ENCODE peak calls at places on chromosomes 2 and 18, in five cellular contexts. R is heart left ventricle, Y is foreskin keratinocyte, X is K562, M is neuronal stem cell. K is an unnamed sample.

GRCh38 chr2:238505119-238505891 is 78.6 kb downstream of the ASB1 start:
- DNase-seq in R (no peak), Y (no peak), X (peak), M (no peak), K (no peak)

GRCh38 chr2:224569654-224570053 is 15.5 kb downstream of the CUL3 start:
- DNase-seq in R (no peak), Y (no peak), X (no peak), M (no peak), K (no peak)

GRCh38 chr2:182210669-182211068 is 216.2 kb downstream of the PDE1A start:
- DNase-seq in R (no peak), Y (no peak), X (no peak), M (no peak), K (no peak)

GRCh38 chr18:69686861-69687260 is 260.8 kb downstream of the CD226 start:
- DNase-seq in R (no peak), Y (no peak), X (no peak), M (no peak), K (no peak)

GRCh38 chr2:74843371-74844298 is 9.7 kb downstream of the HK2 start:
- DNase-seq in R (no peak), Y (no peak), X (no peak), M (no peak), K (no peak)

GRCh38 chr2:203718087-203718486 is 11.6 kb downstream of the CD28 start:
- DNase-seq in R (peak), Y (no peak), X (peak), M (no peak), K (no peak)

GRCh38 chr18:73782405-73782804 is 365.2 kb downstream of the FBXO15 start:
- DNase-seq in R (no peak), Y (no peak), X (no peak), M (no peak), K (no peak)

GRCh38 chr2:120439637-120440384 is 93.9 kb downstream of the INHBB start:
- DNase-seq in R (no peak), Y (no peak), X (no peak), M (no peak), K (no peak)

GRCh38 chr18:3104190-3105054 is 91.5 kb upstream of the LPIN2 start:
- DNase-seq in R (no peak), Y (peak), X (no peak), M (no peak), K (no peak)

GRCh38 chr2:197556456-197556855 is 40.6 kb downstream of the MOB4 start:
- DNase-seq in R (no peak), Y (no peak), X (no peak), M (no peak), K (no peak)

GRCh38 chr2:165959371-165959770 is 5.8 kb upstream of the TTC21B start:
- DNase-seq in R (no peak), Y (no peak), X (no peak), M (no peak), K (no peak)

GRCh38 chr2:29017716-29018275 is 36.7 kb downstream of the TOGARAM2 start:
- DNase-seq in R (no peak), Y (no peak), X (no peak), M (no peak), K (no peak)

GRCh38 chr18:70288171-70288850 is 534 bp upstream of the SOCS6 start:
- DNase-seq in R (peak), Y (no peak), X (peak), M (peak), K (peak)

GRCh38 chr2:133643822-133644221 is 75.6 kb upstream of the NCKAP5 start:
- DNase-seq in R (no peak), Y (no peak), X (no peak), M (no peak), K (no peak)

GRCh38 chr2:105369777-105370690 is 28.8 kb downstream of the FHL2 start:
- DNase-seq in R (peak), Y (peak), X (peak), M (peak), K (peak)

GRCh38 chr18:28284132-28284531 is 107.2 kb upstream of the CDH2 start:
- DNase-seq in R (no peak), Y (peak), X (no peak), M (no peak), K (no peak)

GRCh38 chr2:9315280-9315847 is 108.0 kb downstream of the ITGB1BP1 start:
- DNase-seq in R (no peak), Y (peak), X (no peak), M (no peak), K (no peak)

GRCh38 chr2:223668302-223668998 is 66.3 kb upstream of the SCG2 start:
- DNase-seq in R (no peak), Y (no peak), X (no peak), M (no peak), K (no peak)

GRCh38 chr2:182666674-182667320 is 49.3 kb upstream of the DNAJC10 start:
- DNase-seq in R (no peak), Y (peak), X (peak), M (no peak), K (no peak)

GRCh38 chr18:24964213-24964612 is 387.8 kb downstream of the ZNF521 start:
- DNase-seq in R (no peak), Y (no peak), X (no peak), M (no peak), K (no peak)

GRCh38 chr2:237195396-237196119 is 109.9 kb downstream of the COPS8 start:
- DNase-seq in R (no peak), Y (no peak), X (no peak), M (no peak), K (no peak)

GRCh38 chr2:128485761-128486639 is 167.3 kb upstream of the HS6ST1 start:
- DNase-seq in R (no peak), Y (no peak), X (no peak), M (no peak), K (no peak)

GRCh38 chr2:28613616-28614501 is 118.0 kb downstream of the PLB1 start:
- DNase-seq in R (no peak), Y (peak), X (no peak), M (no peak), K (no peak)

GRCh38 chr18:46950064-46950656 is 32.8 kb downstream of the KATNAL2 start:
- DNase-seq in R (no peak), Y (no peak), X (peak), M (no peak), K (no peak)

GRCh38 chr2:34003795-34004194 is 404.7 kb upstream of the FAM98A start:
- DNase-seq in R (no peak), Y (no peak), X (no peak), M (no peak), K (no peak)

GRCh38 chr2:145906356-145906755 is 1386.4 kb upstream of the ZEB2 start:
- DNase-seq in R (no peak), Y (peak), X (no peak), M (no peak), K (no peak)

GRCh38 chr18:77077836-77078456 is 54.6 kb downstream of the MBP start:
- DNase-seq in R (no peak), Y (peak), X (no peak), M (no peak), K (no peak)

GRCh38 chr2:63668000-63668399 is 79.2 kb downstream of the MDH1 start:
- DNase-seq in R (no peak), Y (no peak), X (no peak), M (no peak), K (no peak)

GRCh38 chr2:151071382-151071781 is 190.3 kb downstream of the RBM43 start:
- DNase-seq in R (no peak), Y (peak), X (no peak), M (no peak), K (no peak)

GRCh38 chr18:79382681-79383387 is 12.9 kb upstream of the NFATC1 start:
- DNase-seq in R (no peak), Y (no peak), X (no peak), M (no peak), K (no peak)

GRCh38 chr2:19736191-19736831 is 165.5 kb downstream of the TTC32 start:
- DNase-seq in R (no peak), Y (no peak), X (no peak), M (no peak), K (no peak)

DNA sequence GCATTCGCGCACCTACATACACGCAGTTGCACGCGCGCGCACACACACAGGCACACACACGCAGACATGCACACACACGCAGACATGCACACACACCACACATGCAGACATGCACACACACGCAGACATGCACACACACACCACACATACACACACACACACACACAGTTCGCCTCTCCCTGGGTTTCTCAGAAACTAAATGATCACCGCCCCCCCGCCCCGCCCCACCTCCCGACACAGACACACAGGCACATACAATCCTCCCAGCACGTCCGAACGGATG is 1.1 kb downstream of the EPHA4 start:
- DNase-seq in R (peak), Y (no peak), X (no peak), M (no peak), K (no peak)
- H3K27ac ChIP-seq in R (no peak), Y (no peak), X (no peak), M (peak), K (no peak)

GRCh38 chr2:233013650-233014049 is 594 bp upstream of the NGEF start:
- DNase-seq in R (no peak), Y (no peak), X (no peak), M (no peak), K (no peak)
- H3K27ac ChIP-seq in R (no peak), Y (no peak), X (no peak), M (no peak), K (no peak)

GRCh38 chr2:112301171-112301584 is 25.8 kb downstream of the ZC3H6 start:
- DNase-seq in R (no peak), Y (peak), X (no peak), M (no peak), K (no peak)

GRCh38 chr2:112305132-112305531 is 29.7 kb downstream of the ZC3H6 start:
- DNase-seq in R (no peak), Y (no peak), X (no peak), M (no peak), K (no peak)

GRCh38 chr2:112301973-112302372 is 26.6 kb downstream of the ZC3H6 start:
- DNase-seq in R (no peak), Y (no peak), X (no peak), M (no peak), K (no peak)

DNA sequence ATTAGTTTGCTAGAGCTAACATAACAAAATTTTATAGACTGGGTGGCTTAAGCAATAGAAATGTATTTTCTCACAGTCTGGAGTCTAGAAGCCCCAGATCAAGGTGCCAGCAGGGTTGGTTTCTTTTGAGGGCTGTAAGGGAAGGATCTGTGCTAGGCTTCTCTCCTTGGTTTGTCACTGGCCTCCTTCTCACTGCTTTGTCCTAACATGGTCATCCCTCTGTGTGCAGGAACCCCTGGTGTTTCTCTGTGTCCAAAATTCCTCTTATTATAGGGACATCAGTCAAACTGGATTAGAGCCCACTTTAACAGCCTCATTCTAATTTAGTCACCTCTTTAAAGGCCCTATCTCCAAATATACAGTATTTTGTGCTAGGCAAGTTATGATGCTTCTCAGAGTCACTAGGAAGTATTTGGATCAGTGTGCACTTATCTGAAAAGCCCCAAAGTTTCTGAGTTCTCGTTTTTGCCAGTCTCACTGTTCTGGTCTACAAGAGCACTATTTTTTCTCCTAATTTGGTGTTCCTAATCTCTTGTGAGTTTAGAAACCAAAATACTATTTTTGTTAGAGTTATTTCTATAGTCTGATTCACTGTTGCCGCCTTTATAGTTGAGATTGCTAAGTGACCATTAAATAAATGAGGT is 29.0 kb downstream of the ZC3H6 start:
- DNase-seq in R (no peak), Y (no peak), X (no peak), M (no peak), K (no peak)
- H3K27ac ChIP-seq in R (no peak), Y (no peak), X (no peak), M (no peak), K (no peak)

GRCh38 chr18:57784034-57784815 is 18.9 kb downstream of the ATP8B1 start:
- DNase-seq in R (no peak), Y (peak), X (no peak), M (no peak), K (no peak)

GRCh38 chr18:57776767-57777166 is 26.3 kb downstream of the ATP8B1 start:
- DNase-seq in R (no peak), Y (no peak), X (peak), M (no peak), K (no peak)

GRCh38 chr18:57776354-57776753 is 26.8 kb downstream of the ATP8B1 start:
- DNase-seq in R (no peak), Y (no peak), X (peak), M (no peak), K (no peak)

GRCh38 chr18:57781128-57781463 is 22.0 kb downstream of the ATP8B1 start:
- DNase-seq in R (no peak), Y (no peak), X (no peak), M (no peak), K (no peak)

GRCh38 chr18:57780318-57781127 is 22.6 kb downstream of the ATP8B1 start:
- DNase-seq in R (peak), Y (peak), X (peak), M (no peak), K (no peak)
- H3K27ac ChIP-seq in R (peak), Y (no peak), X (peak), M (no peak), K (no peak)

K was measured in substantia nigra.